ENCODE peak calls at places on chromosomes 6 and 20, in ten cellular contexts. One of them, this sample, is unnamed.
A peak's percentile ranks its signal among the peaks of the same experiment; 100 is the strongest.

GRCh38 chr6:150297327-150298028 is 71.3 kb upstream of the IYD start:
- DNase-seq in WTC11: no peak
- DNase-seq in endothelial cell of umbilical vein: no peak
- DNase-seq in foreskin fibroblast: peak; percentile 79
- DNase-seq in nucleus accumbens: no peak
- DNase-seq in non-pigmented ciliary epithelial cell: no peak
- DNase-seq in AG10803: peak; percentile 25
- DNase-seq in brain microvascular endothelial cell: peak; percentile 87
- DNase-seq in HuH-7.5: no peak
- DNase-seq in endothelial cell: no peak
- DNase-seq in this sample: no peak

GRCh38 chr6:69719602-69720193 is 77.1 kb downstream of the LMBRD1 start:
- DNase-seq in WTC11: no peak
- DNase-seq in endothelial cell of umbilical vein: peak; percentile 46
- DNase-seq in foreskin fibroblast: peak; percentile 48
- DNase-seq in nucleus accumbens: no peak
- DNase-seq in non-pigmented ciliary epithelial cell: no peak
- DNase-seq in AG10803: peak; percentile 20
- DNase-seq in brain microvascular endothelial cell: peak; percentile 42
- DNase-seq in HuH-7.5: no peak
- DNase-seq in endothelial cell: no peak
- DNase-seq in this sample: peak; percentile 11

GRCh38 chr6:99434702-99435530 is 9.8 kb upstream of the PNISR start:
- DNase-seq in WTC11: no peak
- DNase-seq in endothelial cell of umbilical vein: peak; percentile 57
- DNase-seq in foreskin fibroblast: peak; percentile 55
- DNase-seq in nucleus accumbens: no peak
- DNase-seq in non-pigmented ciliary epithelial cell: no peak
- DNase-seq in AG10803: peak; percentile 37
- DNase-seq in brain microvascular endothelial cell: no peak
- DNase-seq in HuH-7.5: no peak
- DNase-seq in endothelial cell: no peak
- DNase-seq in this sample: peak; percentile 12

GRCh38 chr20:22438346-22438745 is 146.0 kb downstream of the FOXA2 start:
- DNase-seq in WTC11: no peak
- DNase-seq in endothelial cell of umbilical vein: no peak
- DNase-seq in foreskin fibroblast: no peak
- DNase-seq in nucleus accumbens: no peak
- DNase-seq in non-pigmented ciliary epithelial cell: no peak
- DNase-seq in AG10803: no peak
- DNase-seq in brain microvascular endothelial cell: no peak
- DNase-seq in HuH-7.5: no peak
- DNase-seq in endothelial cell: no peak
- DNase-seq in this sample: no peak

GRCh38 chr6:37175332-37176267 is 5.6 kb downstream of the PIM1 start:
- DNase-seq in WTC11: no peak
- DNase-seq in endothelial cell of umbilical vein: no peak
- DNase-seq in foreskin fibroblast: no peak
- DNase-seq in nucleus accumbens: no peak
- DNase-seq in non-pigmented ciliary epithelial cell: no peak
- DNase-seq in AG10803: no peak
- DNase-seq in brain microvascular endothelial cell: no peak
- DNase-seq in HuH-7.5: no peak
- DNase-seq in endothelial cell: no peak
- DNase-seq in this sample: no peak

GRCh38 chr6:28553986-28554881 is 28.6 kb downstream of the GPX5 start:
- DNase-seq in WTC11: no peak
- DNase-seq in endothelial cell of umbilical vein: no peak
- DNase-seq in foreskin fibroblast: no peak
- DNase-seq in nucleus accumbens: peak; percentile 1
- DNase-seq in non-pigmented ciliary epithelial cell: no peak
- DNase-seq in AG10803: peak; percentile 6
- DNase-seq in brain microvascular endothelial cell: no peak
- DNase-seq in HuH-7.5: no peak
- DNase-seq in endothelial cell: no peak
- DNase-seq in this sample: no peak

GRCh38 chr20:1327827-1328679 is 886 bp downstream of the SDCBP2 start:
- DNase-seq in WTC11: no peak
- DNase-seq in endothelial cell of umbilical vein: no peak
- DNase-seq in foreskin fibroblast: no peak
- DNase-seq in nucleus accumbens: no peak
- DNase-seq in non-pigmented ciliary epithelial cell: no peak
- DNase-seq in AG10803: no peak
- DNase-seq in brain microvascular endothelial cell: no peak
- DNase-seq in HuH-7.5: peak; percentile 53
- DNase-seq in endothelial cell: no peak
- DNase-seq in this sample: no peak

GRCh38 chr20:23954008-23954745 is 34.4 kb downstream of the GGTLC1 start:
- DNase-seq in WTC11: no peak
- DNase-seq in endothelial cell of umbilical vein: no peak
- DNase-seq in foreskin fibroblast: no peak
- DNase-seq in nucleus accumbens: no peak
- DNase-seq in non-pigmented ciliary epithelial cell: no peak
- DNase-seq in AG10803: no peak
- DNase-seq in brain microvascular endothelial cell: no peak
- DNase-seq in HuH-7.5: no peak
- DNase-seq in endothelial cell: no peak
- DNase-seq in this sample: no peak

GRCh38 chr6:133748628-133749027 is 140.3 kb upstream of the TCF21 start:
- DNase-seq in WTC11: no peak
- DNase-seq in endothelial cell of umbilical vein: no peak
- DNase-seq in foreskin fibroblast: no peak
- DNase-seq in nucleus accumbens: no peak
- DNase-seq in non-pigmented ciliary epithelial cell: no peak
- DNase-seq in AG10803: peak; percentile 50
- DNase-seq in brain microvascular endothelial cell: no peak
- DNase-seq in HuH-7.5: no peak
- DNase-seq in endothelial cell: no peak
- DNase-seq in this sample: no peak

GRCh38 chr6:127606131-127606562 is 29.2 kb downstream of the C6orf58 start:
- DNase-seq in WTC11: peak; percentile 24
- DNase-seq in endothelial cell of umbilical vein: peak; percentile 11
- DNase-seq in foreskin fibroblast: peak; percentile 64
- DNase-seq in nucleus accumbens: no peak
- DNase-seq in non-pigmented ciliary epithelial cell: peak; percentile 2
- DNase-seq in AG10803: peak; percentile 40
- DNase-seq in brain microvascular endothelial cell: peak; percentile 44
- DNase-seq in HuH-7.5: peak; percentile 18
- DNase-seq in endothelial cell: peak; percentile 13
- DNase-seq in this sample: peak; percentile 68

GRCh38 chr6:33443619-33444504 is 10.5 kb upstream of the ZBTB9 start:
- DNase-seq in WTC11: no peak
- DNase-seq in endothelial cell of umbilical vein: no peak
- DNase-seq in foreskin fibroblast: no peak
- DNase-seq in nucleus accumbens: no peak
- DNase-seq in non-pigmented ciliary epithelial cell: no peak
- DNase-seq in AG10803: no peak
- DNase-seq in brain microvascular endothelial cell: no peak
- DNase-seq in HuH-7.5: no peak
- DNase-seq in endothelial cell: no peak
- DNase-seq in this sample: no peak

GRCh38 chr20:61056627-61057312 is 195.3 kb upstream of the CDH4 start:
- DNase-seq in WTC11: no peak
- DNase-seq in endothelial cell of umbilical vein: no peak
- DNase-seq in foreskin fibroblast: no peak
- DNase-seq in nucleus accumbens: no peak
- DNase-seq in non-pigmented ciliary epithelial cell: no peak
- DNase-seq in AG10803: no peak
- DNase-seq in brain microvascular endothelial cell: no peak
- DNase-seq in HuH-7.5: no peak
- DNase-seq in endothelial cell: no peak
- DNase-seq in this sample: no peak

GRCh38 chr20:24960302-24960801 is 11.3 kb downstream of the CST7 start:
- DNase-seq in WTC11: no peak
- DNase-seq in endothelial cell of umbilical vein: no peak
- DNase-seq in foreskin fibroblast: no peak
- DNase-seq in nucleus accumbens: no peak
- DNase-seq in non-pigmented ciliary epithelial cell: no peak
- DNase-seq in AG10803: no peak
- DNase-seq in brain microvascular endothelial cell: no peak
- DNase-seq in HuH-7.5: no peak
- DNase-seq in endothelial cell: no peak
- DNase-seq in this sample: no peak

GRCh38 chr6:43193929-43194328 is 11.9 kb downstream of the CUL9 start:
- DNase-seq in WTC11: no peak
- DNase-seq in endothelial cell of umbilical vein: no peak
- DNase-seq in foreskin fibroblast: no peak
- DNase-seq in nucleus accumbens: no peak
- DNase-seq in non-pigmented ciliary epithelial cell: no peak
- DNase-seq in AG10803: no peak
- DNase-seq in brain microvascular endothelial cell: no peak
- DNase-seq in HuH-7.5: no peak
- DNase-seq in endothelial cell: no peak
- DNase-seq in this sample: no peak

GRCh38 chr20:60206259-60206658 is 248.0 kb downstream of the CDH26 start:
- DNase-seq in WTC11: peak; percentile 46
- DNase-seq in endothelial cell of umbilical vein: no peak
- DNase-seq in foreskin fibroblast: peak; percentile 53
- DNase-seq in nucleus accumbens: no peak
- DNase-seq in non-pigmented ciliary epithelial cell: peak; percentile 43
- DNase-seq in AG10803: peak; percentile 52
- DNase-seq in brain microvascular endothelial cell: peak; percentile 54
- DNase-seq in HuH-7.5: peak; percentile 40
- DNase-seq in endothelial cell: peak; percentile 45
- DNase-seq in this sample: peak; percentile 56

GRCh38 chr6:49826743-49827406 is 39.5 kb downstream of the CRISP1 start:
- DNase-seq in WTC11: no peak
- DNase-seq in endothelial cell of umbilical vein: no peak
- DNase-seq in foreskin fibroblast: no peak
- DNase-seq in nucleus accumbens: no peak
- DNase-seq in non-pigmented ciliary epithelial cell: no peak
- DNase-seq in AG10803: no peak
- DNase-seq in brain microvascular endothelial cell: no peak
- DNase-seq in HuH-7.5: no peak
- DNase-seq in endothelial cell: no peak
- DNase-seq in this sample: no peak

GRCh38 chr6:137894779-137895385 is 27.8 kb downstream of the TNFAIP3 start:
- DNase-seq in WTC11: no peak
- DNase-seq in endothelial cell of umbilical vein: no peak
- DNase-seq in foreskin fibroblast: peak; percentile 84
- DNase-seq in nucleus accumbens: no peak
- DNase-seq in non-pigmented ciliary epithelial cell: no peak
- DNase-seq in AG10803: peak; percentile 66
- DNase-seq in brain microvascular endothelial cell: no peak
- DNase-seq in HuH-7.5: no peak
- DNase-seq in endothelial cell: no peak
- DNase-seq in this sample: no peak

GRCh38 chr20:37640600-37641561 is 52.9 kb upstream of the CTNNBL1 start:
- DNase-seq in WTC11: no peak
- DNase-seq in endothelial cell of umbilical vein: no peak
- DNase-seq in foreskin fibroblast: peak; percentile 36
- DNase-seq in nucleus accumbens: no peak
- DNase-seq in non-pigmented ciliary epithelial cell: no peak
- DNase-seq in AG10803: no peak
- DNase-seq in brain microvascular endothelial cell: no peak
- DNase-seq in HuH-7.5: no peak
- DNase-seq in endothelial cell: no peak
- DNase-seq in this sample: no peak

GRCh38 chr6:3410385-3411360 is 46.2 kb downstream of the SLC22A23 start:
- DNase-seq in WTC11: peak; percentile 88
- DNase-seq in endothelial cell of umbilical vein: peak; percentile 59
- DNase-seq in foreskin fibroblast: peak; percentile 75
- DNase-seq in nucleus accumbens: peak; percentile 72
- DNase-seq in non-pigmented ciliary epithelial cell: no peak
- DNase-seq in AG10803: peak; percentile 52
- DNase-seq in brain microvascular endothelial cell: peak; percentile 48
- DNase-seq in HuH-7.5: no peak
- DNase-seq in endothelial cell: peak; percentile 76
- DNase-seq in this sample: peak; percentile 79

GRCh38 chr6:30096829-30097228 is 16.1 kb downstream of the TRIM31 start:
- DNase-seq in WTC11: no peak
- DNase-seq in endothelial cell of umbilical vein: no peak
- DNase-seq in foreskin fibroblast: no peak
- DNase-seq in nucleus accumbens: no peak
- DNase-seq in non-pigmented ciliary epithelial cell: no peak
- DNase-seq in AG10803: no peak
- DNase-seq in brain microvascular endothelial cell: no peak
- DNase-seq in HuH-7.5: no peak
- DNase-seq in endothelial cell: no peak
- DNase-seq in this sample: no peak

GRCh38 chr20:56187791-56188190 is 60.7 kb upstream of the MC3R start:
- DNase-seq in WTC11: no peak
- DNase-seq in endothelial cell of umbilical vein: no peak
- DNase-seq in foreskin fibroblast: peak; percentile 2
- DNase-seq in nucleus accumbens: peak; percentile 17
- DNase-seq in non-pigmented ciliary epithelial cell: no peak
- DNase-seq in AG10803: peak; percentile 0
- DNase-seq in brain microvascular endothelial cell: no peak
- DNase-seq in HuH-7.5: no peak
- DNase-seq in endothelial cell: no peak
- DNase-seq in this sample: no peak

This sample was measured in HEK293T.